ENCODE peak calls at places on chromosomes 16 and 17, in eight cellular contexts. B, Q, F, S, Y, K, P and V are unnamed samples. For H3K9me3, the result is how much of the 10 kb centered on the place peaks cover.

GRCh38 chr17:62892870-62893338 is 73.1 kb upstream of the TANC2 start:
- DNase-seq in B (no peak), Q (no peak), F (no peak), S (peak), Y (no peak), K (peak), P (no peak), V (peak)

GRCh38 chr17:2421315-2422147 is 20.7 kb upstream of the MNT start:
- DNase-seq in B (no peak), Q (peak), F (peak), S (no peak), Y (no peak), K (no peak), P (no peak), V (no peak)

GRCh38 chr17:65365209-65365608 is 196.2 kb downstream of the AXIN2 start:
- DNase-seq in B (no peak), Q (no peak), F (no peak), S (no peak), Y (no peak), K (no peak), P (no peak), V (no peak)

GRCh38 chr17:61611323-61611722 is 20.3 kb upstream of the NACA2 start:
- DNase-seq in B (no peak), Q (no peak), F (no peak), S (no peak), Y (no peak), K (no peak), P (no peak), V (no peak)

GRCh38 chr17:12402963-12403622 is 262.6 kb upstream of the MYOCD start:
- DNase-seq in B (no peak), Q (no peak), F (no peak), S (no peak), Y (no peak), K (no peak), P (no peak), V (peak)

GRCh38 chr17:32533296-32533695 is 46.5 kb downstream of the CDK5R1 start:
- DNase-seq in B (no peak), Q (no peak), F (no peak), S (no peak), Y (no peak), K (no peak), P (no peak), V (no peak)

GRCh38 chr17:15464629-15465028 is 2.8 kb downstream of the CDRT4 start:
- DNase-seq in B (no peak), Q (no peak), F (no peak), S (no peak), Y (no peak), K (no peak), P (no peak), V (no peak)

GRCh38 chr17:45384047-45384799 is 48.4 kb downstream of the ARHGAP27 start:
- DNase-seq in B (no peak), Q (no peak), F (no peak), S (no peak), Y (no peak), K (no peak), P (no peak), V (peak)

GRCh38 chr16:82337355-82337754 is 167.3 kb upstream of the MPHOSPH6 start:
- DNase-seq in B (no peak), Q (no peak), F (no peak), S (no peak), Y (no peak), K (no peak), P (no peak), V (no peak)

GRCh38 chr17:6510321-6511023 is 45.9 kb downstream of the PITPNM3 start:
- DNase-seq in B (no peak), Q (no peak), F (no peak), S (peak), Y (no peak), K (peak), P (no peak), V (no peak)

GRCh38 chr17:16814439-16814838 is 124.4 kb downstream of the CCDC144A start:
- DNase-seq in B (no peak), Q (no peak), F (no peak), S (no peak), Y (no peak), K (no peak), P (no peak), V (peak)

GRCh38 chr17:4858880-4859260 is 25.7 kb downstream of the MINK1 start:
- DNase-seq in B (no peak), Q (no peak), F (no peak), S (peak), Y (no peak), K (no peak), P (peak), V (peak)

GRCh38 chr17:34081269-34081668 is 173.8 kb upstream of the CCL2 start:
- DNase-seq in B (peak), Q (peak), F (no peak), S (no peak), Y (no peak), K (no peak), P (no peak), V (no peak)

GRCh38 chr16:81451753-81452680 is 7.4 kb downstream of the CMIP start:
- DNase-seq in B (no peak), Q (no peak), F (peak), S (no peak), Y (no peak), K (peak), P (no peak), V (no peak)

GRCh38 chr17:4852504-4853075 is 19.4 kb downstream of the MINK1 start:
- DNase-seq in B (peak), Q (no peak), F (no peak), S (no peak), Y (peak), K (no peak), P (no peak), V (peak)

GRCh38 chr16:77496934-77497333 is 62.1 kb upstream of the ADAMTS18 start:
- DNase-seq in B (no peak), Q (no peak), F (no peak), S (no peak), Y (no peak), K (no peak), P (no peak), V (no peak)

GRCh38 chr17:42414782-42415409 is 8.2 kb downstream of the CAVIN1 start:
- DNase-seq in B (peak), Q (no peak), F (no peak), S (peak), Y (no peak), K (peak), P (no peak), V (no peak)

GRCh38 chr17:27878776-27879562 is 14.2 kb downstream of the LYRM9 start:
- DNase-seq in B (no peak), Q (no peak), F (no peak), S (no peak), Y (no peak), K (no peak), P (no peak), V (peak)

GRCh38 chr16:19228057-19228456 is 57.5 kb upstream of the CLEC19A start:
- DNase-seq in B (no peak), Q (no peak), F (no peak), S (no peak), Y (no peak), K (no peak), P (no peak), V (peak)

GRCh38 chr16:71762186-71762585 is 37.7 kb upstream of the PHLPP2 start:
- DNase-seq in B (no peak), Q (no peak), F (no peak), S (no peak), Y (no peak), K (no peak), P (no peak), V (no peak)

GRCh38 chr17:44829558-44830358 is at the start of gene GJC1:
- DNase-seq in B (peak), Q (peak), F (no peak), S (peak), Y (no peak), K (no peak), P (no peak), V (peak)

GRCh38 chr16:28149016-28149888 is 62.5 kb downstream of the XPO6 start:
- DNase-seq in B (no peak), Q (no peak), F (peak), S (no peak), Y (no peak), K (no peak), P (no peak), V (no peak)

GRCh38 chr17:63035695-63036094 is 69.7 kb downstream of the TANC2 start:
- DNase-seq in B (no peak), Q (no peak), F (no peak), S (no peak), Y (no peak), K (no peak), P (no peak), V (no peak)

GRCh38 chr17:2905697-2906595 is 109.7 kb downstream of the RAP1GAP2 start:
- DNase-seq in B (no peak), Q (no peak), F (no peak), S (no peak), Y (no peak), K (no peak), P (no peak), V (no peak)

GRCh38 chr16:11105038-11105903 is 150.7 kb downstream of the SOCS1 start:
- DNase-seq in B (peak), Q (no peak), F (peak), S (no peak), Y (no peak), K (peak), P (no peak), V (peak)

GRCh38 chr16:85878875-85879274 is 20.1 kb upstream of the IRF8 start:
- DNase-seq in B (no peak), Q (peak), F (no peak), S (no peak), Y (no peak), K (peak), P (no peak), V (no peak)

GRCh38 chr16:72956124-72957064 is 91.5 kb downstream of the ZFHX3 start:
- DNase-seq in B (no peak), Q (no peak), F (no peak), S (no peak), Y (no peak), K (no peak), P (no peak), V (no peak)

DNA sequence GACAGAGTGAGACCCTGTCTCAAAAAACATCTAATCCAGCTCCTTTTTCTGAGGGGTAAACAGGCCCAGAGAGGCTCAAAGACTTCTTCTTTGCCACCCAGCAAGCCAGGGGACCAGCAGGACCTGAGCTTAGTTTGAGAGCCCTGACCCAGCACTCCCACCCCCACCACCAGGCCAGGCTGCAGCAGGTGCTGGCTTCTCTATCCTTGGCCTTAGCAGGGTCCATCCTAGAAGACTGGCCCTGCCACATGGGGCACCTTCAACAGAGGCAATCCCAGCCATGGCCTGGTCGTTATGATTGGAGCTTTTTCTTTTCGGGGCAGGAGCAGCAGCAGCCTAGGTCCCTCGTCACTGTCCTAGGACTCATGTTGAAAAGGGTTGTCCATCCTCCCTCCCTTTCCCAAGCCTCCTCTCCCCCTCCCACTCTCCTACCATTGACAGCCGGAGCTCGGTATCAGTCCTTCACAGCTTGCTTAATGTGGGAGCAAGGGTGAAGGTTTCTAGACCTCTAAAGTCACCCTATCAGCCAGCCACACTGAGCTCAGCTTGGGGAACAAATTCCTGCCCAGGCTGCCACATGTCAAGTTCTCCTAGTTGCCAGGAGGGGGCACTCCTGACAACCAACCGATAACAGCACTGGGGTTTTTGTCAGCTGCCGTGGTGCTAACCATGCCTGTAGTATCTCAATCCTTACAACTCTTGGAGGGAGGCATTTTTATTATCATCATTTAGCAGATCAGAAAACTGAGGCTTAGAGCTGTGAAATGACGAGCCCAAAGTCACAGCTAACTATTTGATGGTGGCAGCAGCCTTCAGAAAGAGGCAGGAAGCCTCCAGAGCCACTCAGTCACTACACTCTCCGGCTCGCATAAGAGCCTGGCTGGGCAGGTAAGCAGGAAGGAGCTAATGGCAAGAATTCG is 11.2 kb downstream of the MRPL27 start:
- DNase-seq in B (peak), Q (peak), F (peak), S (no peak), Y (peak), K (peak), P (no peak), V (peak)
- H3K27ac ChIP-seq in B (peak), Q (no peak), F (no peak), S (no peak), Y (peak), K (no peak), P (no peak), V (no peak)

GRCh38 chr17:28898261-28898955 is 875 bp upstream of the FLOT2 start:
- DNase-seq in B (no peak), Q (no peak), F (no peak), S (peak), Y (no peak), K (no peak), P (no peak), V (no peak)
- H3K9me3 ChIP-seq in B (under half), Q (under half), F (under half), S (under half), Y (under half), K (under half), P (under half), V (under half)

GRCh38 chr17:75722542-75723095 is 1.4 kb downstream of the ITGB4 start:
- DNase-seq in B (no peak), Q (no peak), F (no peak), S (no peak), Y (no peak), K (no peak), P (no peak), V (no peak)
- H3K4me3 ChIP-seq in B (no peak), Q (no peak), F (peak), S (peak), Y (no peak), K (peak), P (peak), V (no peak)

GRCh38 chr16:15485175-15485574 is 50.8 kb downstream of the BMERB1 start:
- DNase-seq in B (no peak), Q (no peak), F (no peak), S (no peak), Y (no peak), K (no peak), P (no peak), V (no peak)

GRCh38 chr16:15486661-15487060 is 52.3 kb downstream of the BMERB1 start:
- DNase-seq in B (no peak), Q (no peak), F (no peak), S (no peak), Y (no peak), K (no peak), P (no peak), V (no peak)

GRCh38 chr16:15482748-15483118 is 48.3 kb downstream of the BMERB1 start:
- DNase-seq in B (no peak), Q (no peak), F (no peak), S (no peak), Y (no peak), K (no peak), P (no peak), V (no peak)

GRCh38 chr16:15483857-15484256 is 49.5 kb downstream of the BMERB1 start:
- DNase-seq in B (no peak), Q (no peak), F (no peak), S (no peak), Y (no peak), K (no peak), P (no peak), V (peak)

GRCh38 chr16:15484662-15485061 is 50.3 kb downstream of the BMERB1 start:
- DNase-seq in B (no peak), Q (no peak), F (no peak), S (no peak), Y (no peak), K (no peak), P (no peak), V (no peak)
- H3K27ac ChIP-seq in B (no peak), Q (no peak), F (no peak), S (no peak), Y (no peak), K (no peak), P (no peak), V (no peak)

GRCh38 chr16:48592839-48593429 is 17.0 kb downstream of the N4BP1 start:
- DNase-seq in B (no peak), Q (peak), F (no peak), S (no peak), Y (no peak), K (no peak), P (no peak), V (peak)
- H3K9me3 ChIP-seq in B (under half), Q (under half), F (under half), S (under half), Y (under half), K (under half), P (under half), V (under half)

GRCh38 chr16:80027007-80027965 is 426.7 kb upstream of the MAF start:
- DNase-seq in B (peak), Q (no peak), F (peak), S (peak), Y (peak), K (peak), P (peak), V (peak)
- H3K4me3 ChIP-seq in B (no peak), Q (no peak), F (no peak), S (no peak), Y (peak), K (peak), P (no peak), V (peak)